ENCODE peak calls at places on chromosomes 3 and 15, in four cellular contexts. P is DMS153, Y is AG09309, G is osteoblast. R is an unnamed sample.

GRCh38 chr15:40108061-40108854 is 421 bp downstream of the BMF start:
- DNase-seq in G (peak), P (no peak), Y (no peak), R (no peak)

GRCh38 chr3:156643729-156644389 is 30.5 kb upstream of the TIPARP start:
- DNase-seq in P (peak), Y (no peak), G (peak), R (peak)

GRCh38 chr3:131349946-131350347 is 31.6 kb upstream of the NUDT16 start:
- DNase-seq in Y (peak), P (no peak), G (peak), R (no peak)

GRCh38 chr15:52733078-52733477 is 53.9 kb upstream of the ATOSA start:
- DNase-seq in G (no peak), P (no peak), Y (peak), R (no peak)

GRCh38 chr3:66991478-66991877 is 6.6 kb upstream of the KBTBD8 start:
- DNase-seq in P (no peak), G (no peak), Y (peak), R (no peak)

GRCh38 chr15:30990451-30991300 is 752 bp downstream of the MTMR10 start:
- DNase-seq in Y (no peak), G (peak), P (no peak), R (no peak)

GRCh38 chr15:22948056-22948455 is 32.1 kb downstream of the CYFIP1 start:
- DNase-seq in Y (no peak), P (no peak), G (peak), R (no peak)

GRCh38 chr15:57510647-57511046 is 81.1 kb upstream of the MYZAP start:
- DNase-seq in G (peak), Y (peak), P (peak), R (peak)

GRCh38 chr3:105829879-105830622 is 38.8 kb downstream of the CBLB start:
- DNase-seq in G (no peak), P (no peak), Y (no peak), R (no peak)

GRCh38 chr15:31216210-31216911 is 110.3 kb upstream of the KLF13 start:
- DNase-seq in Y (no peak), P (peak), G (no peak), R (no peak)

GRCh38 chr15:78340243-78341056 is at the start of gene CRABP1:
- DNase-seq in G (no peak), Y (no peak), P (no peak), R (no peak)

R was measured in NCI-H2107.